ENCODE peak calls at places on chromosomes 13 and 19, in ten cellular contexts. One of them, this sample, is unnamed.

GRCh38 chr13:113305208-113305607 is 8.2 kb downstream of the LAMP1 start:
- DNase-seq in non-pigmented ciliary epithelial cell: peak
- DNase-seq in right cardiac atrium: no peak
- DNase-seq in upper lobe of right lung: no peak
- DNase-seq in fibroblast of the conjunctiva: no peak
- DNase-seq in cerebellar nuclear complex: no peak
- DNase-seq in activated B cell treated with CpG ODN at 0.5 μM for 24 hours: no peak
- DNase-seq in BJ: no peak
- DNase-seq in NCI-H1092 treated with DMSO at 0.1 percent for 48 hours: no peak
- DNase-seq in AG10803: peak
- DNase-seq in this sample: no peak

GRCh38 chr13:113468461-113469147 is 15.3 kb upstream of the ADPRHL1 start:
- DNase-seq in AG10803: no peak
- DNase-seq in BJ: no peak
- DNase-seq in non-pigmented ciliary epithelial cell: no peak
- DNase-seq in upper lobe of right lung: peak
- DNase-seq in activated B cell treated with CpG ODN at 0.5 μM for 24 hours: no peak
- DNase-seq in NCI-H1092 treated with DMSO at 0.1 percent for 48 hours: no peak
- DNase-seq in cerebellar nuclear complex: no peak
- DNase-seq in fibroblast of the conjunctiva: no peak
- DNase-seq in right cardiac atrium: no peak
- DNase-seq in this sample: no peak

GRCh38 chr19:6236310-6237291 is 43.2 kb downstream of the MLLT1 start:
- DNase-seq in cerebellar nuclear complex: no peak
- DNase-seq in right cardiac atrium: no peak
- DNase-seq in activated B cell treated with CpG ODN at 0.5 μM for 24 hours: no peak
- DNase-seq in upper lobe of right lung: peak
- DNase-seq in BJ: no peak
- DNase-seq in fibroblast of the conjunctiva: no peak
- DNase-seq in non-pigmented ciliary epithelial cell: no peak
- DNase-seq in AG10803: no peak
- DNase-seq in NCI-H1092 treated with DMSO at 0.1 percent for 48 hours: no peak
- DNase-seq in this sample: no peak

GRCh38 chr13:91133941-91134772 is 213.3 kb upstream of the MIR17HG start:
- DNase-seq in upper lobe of right lung: no peak
- DNase-seq in right cardiac atrium: no peak
- DNase-seq in BJ: no peak
- DNase-seq in non-pigmented ciliary epithelial cell: peak
- DNase-seq in activated B cell treated with CpG ODN at 0.5 μM for 24 hours: no peak
- DNase-seq in cerebellar nuclear complex: no peak
- DNase-seq in fibroblast of the conjunctiva: peak
- DNase-seq in NCI-H1092 treated with DMSO at 0.1 percent for 48 hours: peak
- DNase-seq in AG10803: peak
- DNase-seq in this sample: no peak

GRCh38 chr13:47256618-47257017 is 359.8 kb upstream of the HTR2A start:
- DNase-seq in AG10803: peak
- DNase-seq in NCI-H1092 treated with DMSO at 0.1 percent for 48 hours: no peak
- DNase-seq in upper lobe of right lung: no peak
- DNase-seq in activated B cell treated with CpG ODN at 0.5 μM for 24 hours: no peak
- DNase-seq in non-pigmented ciliary epithelial cell: peak
- DNase-seq in fibroblast of the conjunctiva: no peak
- DNase-seq in right cardiac atrium: no peak
- DNase-seq in cerebellar nuclear complex: no peak
- DNase-seq in BJ: peak
- DNase-seq in this sample: no peak

GRCh38 chr19:5801796-5802616 is 2.9 kb upstream of the NRTN start:
- DNase-seq in fibroblast of the conjunctiva: peak
- DNase-seq in activated B cell treated with CpG ODN at 0.5 μM for 24 hours: no peak
- DNase-seq in right cardiac atrium: peak
- DNase-seq in cerebellar nuclear complex: no peak
- DNase-seq in AG10803: peak
- DNase-seq in upper lobe of right lung: no peak
- DNase-seq in NCI-H1092 treated with DMSO at 0.1 percent for 48 hours: no peak
- DNase-seq in BJ: no peak
- DNase-seq in non-pigmented ciliary epithelial cell: no peak
- DNase-seq in this sample: no peak

GRCh38 chr19:6227156-6227940 is 52.4 kb downstream of the MLLT1 start:
- DNase-seq in cerebellar nuclear complex: no peak
- DNase-seq in non-pigmented ciliary epithelial cell: no peak
- DNase-seq in fibroblast of the conjunctiva: no peak
- DNase-seq in activated B cell treated with CpG ODN at 0.5 μM for 24 hours: no peak
- DNase-seq in BJ: no peak
- DNase-seq in AG10803: no peak
- DNase-seq in NCI-H1092 treated with DMSO at 0.1 percent for 48 hours: no peak
- DNase-seq in right cardiac atrium: no peak
- DNase-seq in upper lobe of right lung: no peak
- DNase-seq in this sample: no peak

GRCh38 chr19:3146677-3147100 is 10.9 kb downstream of the GNA15 start:
- DNase-seq in cerebellar nuclear complex: no peak
- DNase-seq in NCI-H1092 treated with DMSO at 0.1 percent for 48 hours: no peak
- DNase-seq in fibroblast of the conjunctiva: no peak
- DNase-seq in activated B cell treated with CpG ODN at 0.5 μM for 24 hours: peak
- DNase-seq in AG10803: no peak
- DNase-seq in BJ: no peak
- DNase-seq in non-pigmented ciliary epithelial cell: no peak
- DNase-seq in right cardiac atrium: no peak
- DNase-seq in upper lobe of right lung: peak
- DNase-seq in this sample: peak

GRCh38 chr13:47027797-47028437 is 131.1 kb upstream of the HTR2A start:
- DNase-seq in non-pigmented ciliary epithelial cell: no peak
- DNase-seq in AG10803: no peak
- DNase-seq in NCI-H1092 treated with DMSO at 0.1 percent for 48 hours: no peak
- DNase-seq in right cardiac atrium: no peak
- DNase-seq in activated B cell treated with CpG ODN at 0.5 μM for 24 hours: no peak
- DNase-seq in BJ: no peak
- DNase-seq in cerebellar nuclear complex: no peak
- DNase-seq in fibroblast of the conjunctiva: no peak
- DNase-seq in upper lobe of right lung: no peak
- DNase-seq in this sample: no peak

GRCh38 chr13:34863360-34864135 is 78.5 kb upstream of the NBEA start:
- DNase-seq in upper lobe of right lung: no peak
- DNase-seq in cerebellar nuclear complex: no peak
- DNase-seq in activated B cell treated with CpG ODN at 0.5 μM for 24 hours: no peak
- DNase-seq in non-pigmented ciliary epithelial cell: peak
- DNase-seq in BJ: peak
- DNase-seq in AG10803: peak
- DNase-seq in fibroblast of the conjunctiva: peak
- DNase-seq in NCI-H1092 treated with DMSO at 0.1 percent for 48 hours: no peak
- DNase-seq in right cardiac atrium: no peak
- DNase-seq in this sample: no peak